ENCODE peak calls at places on chromosomes 1 and 21, in six cellular contexts. One of them, this sample, is unnamed.

GRCh38 chr1:45752441-45753052 is 2.1 kb upstream of the IPP start:
- DNase-seq in left ventricle myocardium inferior: no peak
- DNase-seq in fibroblast of villous mesenchyme: peak; percentile 58
- DNase-seq in ovary: no peak
- DNase-seq in GM12865: peak; percentile 21
- DNase-seq in activated CD8-positive, alpha-beta T cell treated with anti-CD3 and anti-CD28 coated beads for 36 hours: no peak
- DNase-seq in this sample: no peak

GRCh38 chr1:160814856-160815255 is 18.9 kb downstream of the LY9 start:
- DNase-seq in GM12865: no peak
- DNase-seq in fibroblast of villous mesenchyme: no peak
- DNase-seq in ovary: no peak
- DNase-seq in activated CD8-positive, alpha-beta T cell treated with anti-CD3 and anti-CD28 coated beads for 36 hours: no peak
- DNase-seq in left ventricle myocardium inferior: no peak
- DNase-seq in this sample: no peak

GRCh38 chr1:21313146-21313885 is 23.1 kb upstream of the ECE1 start:
- DNase-seq in fibroblast of villous mesenchyme: peak; percentile 72
- DNase-seq in ovary: peak; percentile 57
- DNase-seq in activated CD8-positive, alpha-beta T cell treated with anti-CD3 and anti-CD28 coated beads for 36 hours: no peak
- DNase-seq in GM12865: no peak
- DNase-seq in left ventricle myocardium inferior: no peak
- DNase-seq in this sample: no peak

GRCh38 chr1:204438628-204439027 is 27.0 kb upstream of the PPP1R15B start:
- DNase-seq in fibroblast of villous mesenchyme: peak; percentile 99
- DNase-seq in activated CD8-positive, alpha-beta T cell treated with anti-CD3 and anti-CD28 coated beads for 36 hours: peak; percentile 33
- DNase-seq in left ventricle myocardium inferior: no peak
- DNase-seq in ovary: no peak
- DNase-seq in GM12865: no peak
- DNase-seq in this sample: peak; percentile 98

GRCh38 chr1:202957733-202958543 is at the start of gene ADIPOR1:
- DNase-seq in activated CD8-positive, alpha-beta T cell treated with anti-CD3 and anti-CD28 coated beads for 36 hours: peak; percentile 93
- DNase-seq in ovary: peak; percentile 93
- DNase-seq in left ventricle myocardium inferior: peak; percentile 92
- DNase-seq in GM12865: peak; percentile 92
- DNase-seq in fibroblast of villous mesenchyme: peak; percentile 85
- DNase-seq in this sample: peak; percentile 73

GRCh38 chr1:36768486-36769178 is 265.7 kb downstream of the GRIK3 start:
- DNase-seq in ovary: no peak
- DNase-seq in activated CD8-positive, alpha-beta T cell treated with anti-CD3 and anti-CD28 coated beads for 36 hours: no peak
- DNase-seq in left ventricle myocardium inferior: no peak
- DNase-seq in fibroblast of villous mesenchyme: no peak
- DNase-seq in GM12865: no peak
- DNase-seq in this sample: no peak

GRCh38 chr1:15902882-15903281 is 55.4 kb downstream of the SPEN start:
- DNase-seq in left ventricle myocardium inferior: no peak
- DNase-seq in GM12865: no peak
- DNase-seq in ovary: no peak
- DNase-seq in activated CD8-positive, alpha-beta T cell treated with anti-CD3 and anti-CD28 coated beads for 36 hours: no peak
- DNase-seq in fibroblast of villous mesenchyme: peak; percentile 79
- DNase-seq in this sample: peak; percentile 71

GRCh38 chr1:14565076-14565475 is 33.4 kb upstream of the KAZN start:
- DNase-seq in GM12865: no peak
- DNase-seq in fibroblast of villous mesenchyme: no peak
- DNase-seq in ovary: no peak
- DNase-seq in left ventricle myocardium inferior: no peak
- DNase-seq in activated CD8-positive, alpha-beta T cell treated with anti-CD3 and anti-CD28 coated beads for 36 hours: no peak
- DNase-seq in this sample: no peak

GRCh38 chr1:95084317-95085176 is 11.8 kb upstream of the ALG14 start:
- DNase-seq in GM12865: peak; percentile 59
- DNase-seq in fibroblast of villous mesenchyme: peak; percentile 35
- DNase-seq in activated CD8-positive, alpha-beta T cell treated with anti-CD3 and anti-CD28 coated beads for 36 hours: peak; percentile 46
- DNase-seq in ovary: no peak
- DNase-seq in left ventricle myocardium inferior: no peak
- DNase-seq in this sample: no peak

GRCh38 chr1:226629210-226629895 is 80.8 kb downstream of the STUM start:
- DNase-seq in activated CD8-positive, alpha-beta T cell treated with anti-CD3 and anti-CD28 coated beads for 36 hours: no peak
- DNase-seq in GM12865: no peak
- DNase-seq in left ventricle myocardium inferior: no peak
- DNase-seq in fibroblast of villous mesenchyme: no peak
- DNase-seq in ovary: peak; percentile 24
- DNase-seq in this sample: no peak

GRCh38 chr1:111406325-111406768 is 21.2 kb downstream of the OVGP1 start:
- DNase-seq in activated CD8-positive, alpha-beta T cell treated with anti-CD3 and anti-CD28 coated beads for 36 hours: peak; percentile 51
- DNase-seq in ovary: no peak
- DNase-seq in fibroblast of villous mesenchyme: no peak
- DNase-seq in GM12865: peak; percentile 84
- DNase-seq in left ventricle myocardium inferior: no peak
- DNase-seq in this sample: peak; percentile 62

GRCh38 chr1:45011837-45012638 is at the start of gene UROD:
- DNase-seq in GM12865: peak; percentile 97
- DNase-seq in left ventricle myocardium inferior: peak; percentile 92
- DNase-seq in activated CD8-positive, alpha-beta T cell treated with anti-CD3 and anti-CD28 coated beads for 36 hours: peak; percentile 98
- DNase-seq in fibroblast of villous mesenchyme: peak; percentile 97
- DNase-seq in ovary: peak; percentile 93
- DNase-seq in this sample: peak; percentile 87

GRCh38 chr1:196366817-196367495 is 241.3 kb downstream of the KCNT2 start:
- DNase-seq in fibroblast of villous mesenchyme: no peak
- DNase-seq in GM12865: no peak
- DNase-seq in ovary: no peak
- DNase-seq in left ventricle myocardium inferior: no peak
- DNase-seq in activated CD8-positive, alpha-beta T cell treated with anti-CD3 and anti-CD28 coated beads for 36 hours: no peak
- DNase-seq in this sample: no peak

GRCh38 chr1:240232548-240232947 is 140.9 kb downstream of the FMN2 start:
- DNase-seq in ovary: no peak
- DNase-seq in fibroblast of villous mesenchyme: peak; percentile 73
- DNase-seq in activated CD8-positive, alpha-beta T cell treated with anti-CD3 and anti-CD28 coated beads for 36 hours: no peak
- DNase-seq in left ventricle myocardium inferior: no peak
- DNase-seq in GM12865: no peak
- DNase-seq in this sample: no peak

GRCh38 chr1:57307382-57307781 is 116.5 kb downstream of the DAB1 start:
- DNase-seq in fibroblast of villous mesenchyme: no peak
- DNase-seq in GM12865: peak; percentile 56
- DNase-seq in activated CD8-positive, alpha-beta T cell treated with anti-CD3 and anti-CD28 coated beads for 36 hours: peak; percentile 66
- DNase-seq in left ventricle myocardium inferior: peak; percentile 15
- DNase-seq in ovary: no peak
- DNase-seq in this sample: peak; percentile 1

GRCh38 chr1:54808443-54809207 is 7.5 kb upstream of the TTC22 start:
- DNase-seq in GM12865: no peak
- DNase-seq in fibroblast of villous mesenchyme: no peak
- DNase-seq in activated CD8-positive, alpha-beta T cell treated with anti-CD3 and anti-CD28 coated beads for 36 hours: no peak
- DNase-seq in ovary: no peak
- DNase-seq in left ventricle myocardium inferior: no peak
- DNase-seq in this sample: no peak

GRCh38 chr1:179938752-179939151 is 15.9 kb upstream of the CEP350 start:
- DNase-seq in GM12865: no peak
- DNase-seq in left ventricle myocardium inferior: no peak
- DNase-seq in activated CD8-positive, alpha-beta T cell treated with anti-CD3 and anti-CD28 coated beads for 36 hours: no peak
- DNase-seq in ovary: no peak
- DNase-seq in fibroblast of villous mesenchyme: peak; percentile 82
- DNase-seq in this sample: no peak

GRCh38 chr1:27403065-27403726 is 10.8 kb downstream of the GPR3 start:
- DNase-seq in left ventricle myocardium inferior: peak; percentile 75
- DNase-seq in ovary: peak; percentile 66
- DNase-seq in GM12865: no peak
- DNase-seq in activated CD8-positive, alpha-beta T cell treated with anti-CD3 and anti-CD28 coated beads for 36 hours: peak; percentile 75
- DNase-seq in fibroblast of villous mesenchyme: peak; percentile 60
- DNase-seq in this sample: no peak

GRCh38 chr21:39124852-39125251 is 58.4 kb downstream of the PSMG1 start:
- DNase-seq in left ventricle myocardium inferior: no peak
- DNase-seq in GM12865: no peak
- DNase-seq in fibroblast of villous mesenchyme: no peak
- DNase-seq in activated CD8-positive, alpha-beta T cell treated with anti-CD3 and anti-CD28 coated beads for 36 hours: no peak
- DNase-seq in ovary: no peak
- DNase-seq in this sample: no peak

GRCh38 chr1:27351541-27352107 is 9.8 kb downstream of the SYTL1 start:
- DNase-seq in left ventricle myocardium inferior: no peak
- DNase-seq in GM12865: no peak
- DNase-seq in activated CD8-positive, alpha-beta T cell treated with anti-CD3 and anti-CD28 coated beads for 36 hours: no peak
- DNase-seq in fibroblast of villous mesenchyme: no peak
- DNase-seq in ovary: no peak
- DNase-seq in this sample: no peak

GRCh38 chr1:40532844-40533424 is 1.5 kb downstream of the ZNF684 start:
- DNase-seq in left ventricle myocardium inferior: no peak
- DNase-seq in fibroblast of villous mesenchyme: peak; percentile 48
- DNase-seq in activated CD8-positive, alpha-beta T cell treated with anti-CD3 and anti-CD28 coated beads for 36 hours: peak; percentile 48
- DNase-seq in GM12865: peak; percentile 74
- DNase-seq in ovary: no peak
- DNase-seq in this sample: no peak

GRCh38 chr1:159990005-159990404 is 36.0 kb upstream of the SLAMF9 start:
- DNase-seq in activated CD8-positive, alpha-beta T cell treated with anti-CD3 and anti-CD28 coated beads for 36 hours: no peak
- DNase-seq in fibroblast of villous mesenchyme: no peak
- DNase-seq in GM12865: no peak
- DNase-seq in left ventricle myocardium inferior: no peak
- DNase-seq in ovary: no peak
- DNase-seq in this sample: no peak

GRCh38 chr1:28359592-28360239 is 9.8 kb upstream of the PHACTR4 start:
- DNase-seq in fibroblast of villous mesenchyme: peak; percentile 71
- DNase-seq in ovary: peak; percentile 84
- DNase-seq in left ventricle myocardium inferior: peak; percentile 64
- DNase-seq in GM12865: peak; percentile 78
- DNase-seq in activated CD8-positive, alpha-beta T cell treated with anti-CD3 and anti-CD28 coated beads for 36 hours: peak; percentile 93
- DNase-seq in this sample: no peak

GRCh38 chr1:205950280-205950679 is 7.0 kb upstream of the SLC26A9 start:
- DNase-seq in ovary: peak; percentile 38
- DNase-seq in GM12865: no peak
- DNase-seq in activated CD8-positive, alpha-beta T cell treated with anti-CD3 and anti-CD28 coated beads for 36 hours: no peak
- DNase-seq in fibroblast of villous mesenchyme: no peak
- DNase-seq in left ventricle myocardium inferior: no peak
- DNase-seq in this sample: no peak

GRCh38 chr1:31626451-31627202 is 9.1 kb downstream of the HCRTR1 start:
- DNase-seq in activated CD8-positive, alpha-beta T cell treated with anti-CD3 and anti-CD28 coated beads for 36 hours: no peak
- DNase-seq in fibroblast of villous mesenchyme: peak; percentile 79
- DNase-seq in ovary: peak; percentile 69
- DNase-seq in GM12865: no peak
- DNase-seq in left ventricle myocardium inferior: no peak
- DNase-seq in this sample: no peak

GRCh38 chr1:151779852-151780251 is 10.4 kb downstream of the TDRKH start:
- DNase-seq in GM12865: no peak
- DNase-seq in ovary: no peak
- DNase-seq in left ventricle myocardium inferior: no peak
- DNase-seq in activated CD8-positive, alpha-beta T cell treated with anti-CD3 and anti-CD28 coated beads for 36 hours: no peak
- DNase-seq in fibroblast of villous mesenchyme: no peak
- DNase-seq in this sample: no peak
- TF ChIP-seq CTCF in GM12865: no peak
- TF ChIP-seq CTCF in ovary: no peak
- TF ChIP-seq CTCF in left ventricle myocardium inferior: no peak
- TF ChIP-seq CTCF in activated CD8-positive, alpha-beta T cell treated with anti-CD3 and anti-CD28 coated beads for 36 hours: no peak
- TF ChIP-seq CTCF in fibroblast of villous mesenchyme: no peak
- TF ChIP-seq CTCF in this sample: no peak

DNA sequence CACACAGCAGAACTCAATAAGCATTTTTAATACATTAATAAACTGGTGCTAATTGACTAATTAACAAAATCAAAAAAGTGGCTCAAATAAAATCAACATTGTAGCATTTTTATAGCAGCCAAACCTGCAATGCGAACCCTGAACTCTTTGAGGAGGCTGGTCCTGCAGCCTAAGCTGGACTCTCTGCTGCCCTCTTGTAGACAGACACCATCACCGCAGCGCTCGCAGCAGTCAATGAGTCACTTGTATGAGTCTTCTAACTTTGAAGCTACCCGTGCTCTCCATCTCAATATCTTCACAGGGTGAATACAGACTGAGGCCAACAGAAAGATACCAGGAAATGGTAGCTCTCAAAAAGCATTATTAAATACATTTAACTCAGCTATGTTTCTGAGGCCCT is 9.7 kb upstream of the KRTAP7-1 start:
- DNase-seq in ovary: no peak
- DNase-seq in activated CD8-positive, alpha-beta T cell treated with anti-CD3 and anti-CD28 coated beads for 36 hours: peak; percentile 62
- DNase-seq in GM12865: peak; percentile 40
- DNase-seq in fibroblast of villous mesenchyme: no peak
- DNase-seq in left ventricle myocardium inferior: no peak
- DNase-seq in this sample: no peak
- TF ChIP-seq CTCF in ovary: no peak
- TF ChIP-seq CTCF in activated CD8-positive, alpha-beta T cell treated with anti-CD3 and anti-CD28 coated beads for 36 hours: peak; percentile 61
- TF ChIP-seq CTCF in GM12865: peak; percentile 42
- TF ChIP-seq CTCF in fibroblast of villous mesenchyme: no peak
- TF ChIP-seq CTCF in left ventricle myocardium inferior: no peak
- TF ChIP-seq CTCF in this sample: peak; percentile 65

GRCh38 chr1:168386949-168387586 is 106.4 kb downstream of the TBX19 start:
- DNase-seq in fibroblast of villous mesenchyme: no peak
- DNase-seq in activated CD8-positive, alpha-beta T cell treated with anti-CD3 and anti-CD28 coated beads for 36 hours: peak; percentile 83
- DNase-seq in ovary: peak; percentile 61
- DNase-seq in GM12865: peak; percentile 42
- DNase-seq in left ventricle myocardium inferior: no peak
- DNase-seq in this sample: peak; percentile 58

GRCh38 chr1:168380945-168381344 is 100.3 kb downstream of the TBX19 start:
- DNase-seq in GM12865: no peak
- DNase-seq in activated CD8-positive, alpha-beta T cell treated with anti-CD3 and anti-CD28 coated beads for 36 hours: no peak
- DNase-seq in ovary: no peak
- DNase-seq in left ventricle myocardium inferior: no peak
- DNase-seq in fibroblast of villous mesenchyme: no peak
- DNase-seq in this sample: no peak

GRCh38 chr1:168379110-168379860 is 98.6 kb downstream of the TBX19 start:
- DNase-seq in fibroblast of villous mesenchyme: no peak
- DNase-seq in ovary: no peak
- DNase-seq in left ventricle myocardium inferior: no peak
- DNase-seq in GM12865: no peak
- DNase-seq in activated CD8-positive, alpha-beta T cell treated with anti-CD3 and anti-CD28 coated beads for 36 hours: no peak
- DNase-seq in this sample: peak; percentile 43

GRCh38 chr1:168386492-168386891 is 105.8 kb downstream of the TBX19 start:
- DNase-seq in left ventricle myocardium inferior: no peak
- DNase-seq in activated CD8-positive, alpha-beta T cell treated with anti-CD3 and anti-CD28 coated beads for 36 hours: no peak
- DNase-seq in ovary: no peak
- DNase-seq in fibroblast of villous mesenchyme: no peak
- DNase-seq in GM12865: no peak
- DNase-seq in this sample: no peak

DNA sequence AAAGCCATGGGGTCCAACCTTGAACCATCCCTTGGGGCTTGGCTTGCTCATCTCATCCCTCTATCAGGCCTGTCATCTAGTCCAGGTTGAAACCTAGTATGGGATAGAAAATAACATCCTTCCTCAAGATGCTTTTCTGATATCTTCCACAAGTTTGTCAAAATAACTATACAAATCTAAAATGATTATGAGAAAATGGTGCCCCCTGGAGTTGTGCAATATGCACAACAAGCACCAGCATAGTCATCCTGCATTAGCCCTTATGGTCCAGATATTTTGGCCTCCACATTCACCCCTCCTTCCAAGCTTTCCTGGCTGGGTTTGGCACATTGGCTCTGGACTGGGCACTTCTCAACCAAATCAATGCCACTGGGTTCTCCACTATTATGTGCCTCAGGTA is 101.2 kb downstream of the TBX19 start:
- DNase-seq in left ventricle myocardium inferior: no peak
- DNase-seq in activated CD8-positive, alpha-beta T cell treated with anti-CD3 and anti-CD28 coated beads for 36 hours: no peak
- DNase-seq in ovary: no peak
- DNase-seq in fibroblast of villous mesenchyme: no peak
- DNase-seq in GM12865: no peak
- DNase-seq in this sample: no peak
- TF ChIP-seq CTCF in left ventricle myocardium inferior: no peak
- TF ChIP-seq CTCF in activated CD8-positive, alpha-beta T cell treated with anti-CD3 and anti-CD28 coated beads for 36 hours: no peak
- TF ChIP-seq CTCF in ovary: no peak
- TF ChIP-seq CTCF in fibroblast of villous mesenchyme: no peak
- TF ChIP-seq CTCF in GM12865: no peak
- TF ChIP-seq CTCF in this sample: peak; percentile 23

GRCh38 chr1:211813590-211813989 is 17.0 kb downstream of the LPGAT1 start:
- DNase-seq in left ventricle myocardium inferior: peak; percentile 53
- DNase-seq in fibroblast of villous mesenchyme: peak; percentile 49
- DNase-seq in ovary: peak; percentile 70
- DNase-seq in GM12865: no peak
- DNase-seq in activated CD8-positive, alpha-beta T cell treated with anti-CD3 and anti-CD28 coated beads for 36 hours: no peak
- DNase-seq in this sample: no peak
- TF ChIP-seq CTCF in left ventricle myocardium inferior: no peak
- TF ChIP-seq CTCF in fibroblast of villous mesenchyme: no peak
- TF ChIP-seq CTCF in ovary: no peak
- TF ChIP-seq CTCF in GM12865: no peak
- TF ChIP-seq CTCF in activated CD8-positive, alpha-beta T cell treated with anti-CD3 and anti-CD28 coated beads for 36 hours: no peak
- TF ChIP-seq CTCF in this sample: no peak

GRCh38 chr1:6099787-6100765 is 54.4 kb downstream of the KCNAB2 start:
- DNase-seq in GM12865: no peak
- DNase-seq in left ventricle myocardium inferior: peak; percentile 20
- DNase-seq in fibroblast of villous mesenchyme: no peak
- DNase-seq in activated CD8-positive, alpha-beta T cell treated with anti-CD3 and anti-CD28 coated beads for 36 hours: peak; percentile 29
- DNase-seq in ovary: no peak
- DNase-seq in this sample: no peak
- TF ChIP-seq CTCF in GM12865: peak; percentile 21
- TF ChIP-seq CTCF in left ventricle myocardium inferior: peak; percentile 28
- TF ChIP-seq CTCF in fibroblast of villous mesenchyme: no peak
- TF ChIP-seq CTCF in activated CD8-positive, alpha-beta T cell treated with anti-CD3 and anti-CD28 coated beads for 36 hours: no peak
- TF ChIP-seq CTCF in ovary: no peak
- TF ChIP-seq CTCF in this sample: peak; percentile 43